ENCODE peak calls at places on chromosomes 16 and 17, in six cellular contexts. P is GM19239, Q is GM04503, N is cardiac muscle cell, G is adrenal gland, I is brain pericyte. Z is an unnamed sample.

GRCh38 chr16:89361756-89362155 is 128.6 kb downstream of the ANKRD11 start:
- DNase-seq in G (no peak), Q (no peak), N (no peak), I (no peak), P (no peak), Z (peak)

GRCh38 chr16:57640612-57641011 is 12.2 kb downstream of the ADGRG1 start:
- DNase-seq in Q (no peak), N (no peak), I (no peak), P (no peak), G (peak), Z (no peak)

GRCh38 chr17:35568561-35568960 is 7.9 kb upstream of the SLFN14 start:
- DNase-seq in I (no peak), Q (no peak), P (no peak), G (peak), N (no peak), Z (no peak)

GRCh38 chr16:56691885-56692284 is 9.6 kb downstream of the MT1X start:
- DNase-seq in Q (no peak), P (no peak), N (peak), G (peak), I (no peak), Z (no peak)

GRCh38 chr17:40699359-40699758 is 4.2 kb downstream of the KRT24 start:
- DNase-seq in Q (no peak), N (no peak), P (no peak), G (no peak), I (no peak), Z (no peak)

GRCh38 chr17:11900103-11900502 is 97.2 kb downstream of the ZNF18 start:
- DNase-seq in P (no peak), I (no peak), N (no peak), G (no peak), Q (no peak), Z (no peak)

GRCh38 chr16:21167360-21167759 is 8.9 kb downstream of the LDAF1 start:
- DNase-seq in N (no peak), G (no peak), P (no peak), I (no peak), Q (peak), Z (no peak)

GRCh38 chr16:57623251-57624043 is 5.0 kb upstream of the ADGRG1 start:
- DNase-seq in Q (no peak), G (peak), N (no peak), I (no peak), P (no peak), Z (no peak)

GRCh38 chr16:66605177-66605999 is 884 bp downstream of the CMTM3 start:
- DNase-seq in Q (no peak), I (no peak), P (no peak), N (peak), G (peak), Z (peak)

GRCh38 chr17:82896071-82897000 is 56.5 kb upstream of the ZNF750 start:
- DNase-seq in N (no peak), I (no peak), P (no peak), Q (no peak), G (no peak), Z (no peak)

GRCh38 chr17:49021095-49021767 is 24.0 kb downstream of the IGF2BP1 start:
- DNase-seq in N (no peak), Q (no peak), G (no peak), P (no peak), I (no peak), Z (no peak)

GRCh38 chr16:2046889-2047329 is 725 bp downstream of the NTHL1 start:
- DNase-seq in N (no peak), G (no peak), I (no peak), P (no peak), Q (no peak), Z (no peak)

GRCh38 chr17:68053237-68054030 is 17.9 kb downstream of the KPNA2 start:
- DNase-seq in Q (peak), G (no peak), N (no peak), P (no peak), I (no peak), Z (peak)

GRCh38 chr17:11304568-11304967 is 63.6 kb downstream of the SHISA6 start:
- DNase-seq in N (no peak), P (no peak), I (no peak), G (no peak), Q (no peak), Z (no peak)

GRCh38 chr17:48647103-48647963 is 21.2 kb upstream of the HOXB9 start:
- DNase-seq in G (no peak), I (no peak), Q (no peak), P (no peak), N (no peak), Z (no peak)

GRCh38 chr17:27236710-27237315 is 57.1 kb upstream of the WSB1 start:
- DNase-seq in I (no peak), G (peak), Q (no peak), N (peak), P (peak), Z (peak)

GRCh38 chr17:77884967-77885641 is 73.4 kb upstream of the TNRC6C start:
- DNase-seq in N (no peak), Q (no peak), I (no peak), G (no peak), P (no peak), Z (peak)

GRCh38 chr17:8109669-8110455 is 8.5 kb downstream of the ALOXE3 start:
- DNase-seq in N (peak), I (no peak), P (peak), Q (no peak), G (peak), Z (peak)

GRCh38 chr16:86259499-86259898 is 250.8 kb upstream of the FOXF1 start:
- DNase-seq in N (no peak), I (no peak), P (no peak), Q (no peak), G (no peak), Z (no peak)

Z was measured in psoas muscle.